ENCODE peak calls at places on chromosomes 5 and 9, in four cellular contexts. B, K, Z and P are unnamed samples.

GRCh38 chr5:64144429-64145215 is 21.0 kb upstream of the RNF180 start:
- DNase-seq in K (no peak), B (no peak), Z (no peak), P (no peak)

GRCh38 chr9:1050125-1050895 is at the start of gene DMRT2:
- DNase-seq in K (no peak), Z (peak), B (peak), P (peak)

GRCh38 chr5:135365281-135365680 is 33.8 kb downstream of the MACROH2A1 start:
- DNase-seq in Z (no peak), K (no peak), B (no peak), P (no peak)

GRCh38 chr5:10333154-10334006 is 20.1 kb upstream of the MARCHF6 start:
- DNase-seq in K (no peak), Z (peak), B (no peak), P (peak)

GRCh38 chr5:170361600-170361999 is 27.6 kb downstream of the KCNMB1 start:
- DNase-seq in Z (no peak), B (no peak), K (no peak), P (no peak)

GRCh38 chr9:126702501-126703329 is 89.0 kb downstream of the LMX1B start:
- DNase-seq in B (no peak), K (no peak), Z (no peak), P (no peak)

GRCh38 chr5:10896016-10896415 is 135.0 kb upstream of the DAP start:
- DNase-seq in B (no peak), K (no peak), Z (no peak), P (no peak)

GRCh38 chr9:93093081-93093448 is 3.0 kb upstream of the CARD19 start:
- DNase-seq in B (peak), Z (no peak), K (no peak), P (no peak)

GRCh38 chr9:110370316-110370715 is 32.7 kb upstream of the TXNDC8 start:
- DNase-seq in B (no peak), K (no peak), Z (no peak), P (no peak)

GRCh38 chr5:72206160-72206559 is 98.9 kb downstream of the MAP1B start:
- DNase-seq in B (no peak), Z (no peak), K (no peak), P (no peak)

GRCh38 chr5:133729800-133730199 is 117.5 kb upstream of the FSTL4 start:
- DNase-seq in B (no peak), Z (no peak), K (no peak), P (no peak)

GRCh38 chr5:154478224-154478565 is at the start of gene HAND1:
- DNase-seq in B (peak), Z (peak), K (peak), P (no peak)

GRCh38 chr5:61334224-61335196 is 2.5 kb downstream of the ZSWIM6 start:
- DNase-seq in Z (no peak), B (no peak), K (peak), P (no peak)

GRCh38 chr5:79269733-79270166 is 33.8 kb downstream of the JMY start:
- DNase-seq in K (no peak), Z (no peak), B (no peak), P (no peak)

GRCh38 chr5:96260009-96260408 is 173.0 kb downstream of the PCSK1 start:
- DNase-seq in B (no peak), Z (no peak), K (no peak), P (no peak)

GRCh38 chr9:127503947-127504886 is 52.9 kb downstream of the LRSAM1 start:
- DNase-seq in K (peak), Z (peak), B (peak), P (peak)

GRCh38 chr5:34524123-34524522 is 132.0 kb upstream of the RAI14 start:
- DNase-seq in K (no peak), B (no peak), Z (peak), P (no peak)

GRCh38 chr5:19733612-19734495 is 254.1 kb downstream of the CDH18 start:
- DNase-seq in Z (no peak), K (no peak), B (no peak), P (no peak)

GRCh38 chr9:74521009-74521408 is 23.9 kb downstream of the RORB start:
- DNase-seq in Z (no peak), K (no peak), B (no peak), P (no peak)